ENCODE peak calls at places on chromosome 4, in five cellular contexts. Q is DND-41, T is prostate gland, V is fibroblast of mammary gland, C is transverse colon. K is an unnamed sample.

GRCh38 chr4:176883108-176883550 is 90.4 kb upstream of the VEGFC start:
- DNase-seq in Q (no peak), T (no peak), V (no peak), C (no peak), K (no peak)

GRCh38 chr4:6614701-6615230 is 25.7 kb upstream of the MRFAP1 start:
- DNase-seq in Q (no peak), T (no peak), V (no peak), C (no peak), K (no peak)

GRCh38 chr4:120921456-120922389 is 803 bp downstream of the PRDM5 start:
- DNase-seq in Q (no peak), T (peak), V (peak), C (peak), K (no peak)

GRCh38 chr4:21753084-21753760 is 195.3 kb downstream of the KCNIP4 start:
- DNase-seq in Q (no peak), T (no peak), V (no peak), C (no peak), K (no peak)

GRCh38 chr4:97367878-97368277 is 775.4 kb downstream of the STPG2 start:
- DNase-seq in Q (no peak), T (no peak), V (peak), C (no peak), K (peak)

GRCh38 chr4:182619659-182620058 is 297.5 kb downstream of the DCTD start:
- DNase-seq in Q (no peak), T (no peak), V (no peak), C (no peak), K (no peak)

GRCh38 chr4:118270492-118270891 is 82.3 kb downstream of the PRSS12 start:
- DNase-seq in Q (no peak), T (no peak), V (peak), C (no peak), K (no peak)

GRCh38 chr4:182894681-182895275 is 22.4 kb downstream of the DCTD start:
- DNase-seq in Q (no peak), T (no peak), V (no peak), C (no peak), K (no peak)

GRCh38 chr4:96602661-96603060 is 762.8 kb downstream of the PDHA2 start:
- DNase-seq in Q (no peak), T (no peak), V (no peak), C (no peak), K (no peak)

GRCh38 chr4:75555294-75556164 is at the start of gene ODAPH:
- DNase-seq in Q (no peak), T (no peak), V (peak), C (peak), K (peak)

GRCh38 chr4:17773125-17773698 is 8.2 kb downstream of the FAM184B start:
- DNase-seq in Q (no peak), T (no peak), V (no peak), C (no peak), K (no peak)

GRCh38 chr4:47839259-47839658 is 1.4 kb upstream of the CORIN start:
- DNase-seq in Q (no peak), T (no peak), V (peak), C (no peak), K (no peak)

GRCh38 chr4:103892616-103893015 is 172.8 kb upstream of the TACR3 start:
- DNase-seq in Q (no peak), T (no peak), V (peak), C (no peak), K (no peak)

GRCh38 chr4:92182006-92182735 is 121.6 kb upstream of the GRID2 start:
- DNase-seq in Q (no peak), T (no peak), V (no peak), C (no peak), K (no peak)

GRCh38 chr4:113004655-113005054 is 44.8 kb upstream of the ANK2 start:
- DNase-seq in Q (no peak), T (no peak), V (peak), C (no peak), K (no peak)

GRCh38 chr4:176448761-176449160 is 129.0 kb downstream of the SPCS3 start:
- DNase-seq in Q (no peak), T (no peak), V (no peak), C (no peak), K (no peak)

GRCh38 chr4:147799986-147800555 is 68.2 kb downstream of the ARHGAP10 start:
- DNase-seq in Q (peak), T (no peak), V (no peak), C (no peak), K (no peak)

GRCh38 chr4:7034262-7035081 is 8.7 kb upstream of the TADA2B start:
- DNase-seq in Q (no peak), T (peak), V (no peak), C (no peak), K (no peak)

GRCh38 chr4:102815981-102816380 is 11.4 kb downstream of the UBE2D3 start:
- DNase-seq in Q (no peak), T (no peak), V (peak), C (no peak), K (peak)

GRCh38 chr4:2255501-2256155 is 6.3 kb downstream of the MXD4 start:
- DNase-seq in Q (peak), T (peak), V (peak), C (peak), K (no peak)
- H3K4me3 ChIP-seq in Q (no peak), T (no peak), V (no peak), C (no peak), K (no peak)

GRCh38 chr4:108165601-108166000 is 3.1 kb downstream of the LEF1 start:
- DNase-seq in Q (peak), T (no peak), V (no peak), C (no peak), K (no peak)
- TF ChIP-seq CTCF in Q (no peak), T (no peak), V (no peak), C (no peak), K (no peak)

GRCh38 chr4:89645512-89645911 is 191.4 kb downstream of the SNCA start:
- DNase-seq in Q (no peak), T (no peak), V (no peak), C (no peak), K (no peak)

GRCh38 chr4:89640620-89641366 is 196.2 kb downstream of the SNCA start:
- DNase-seq in Q (no peak), T (no peak), V (peak), C (peak), K (no peak)

GRCh38 chr4:89639395-89639794 is 197.6 kb downstream of the SNCA start:
- DNase-seq in Q (no peak), T (no peak), V (no peak), C (no peak), K (no peak)

GRCh38 chr4:89641367-89641687 is 195.6 kb downstream of the SNCA start:
- DNase-seq in Q (no peak), T (no peak), V (no peak), C (no peak), K (no peak)
- H3K4me3 ChIP-seq in Q (no peak), T (no peak), V (no peak), C (no peak), K (peak)

GRCh38 chr4:10715135-10715534 is 30.6 kb upstream of the CLNK start:
- DNase-seq in Q (no peak), T (no peak), V (no peak), C (peak), K (no peak)

GRCh38 chr4:10721616-10722015 is 37.0 kb upstream of the CLNK start:
- DNase-seq in Q (no peak), T (no peak), V (no peak), C (no peak), K (no peak)

GRCh38 chr4:10715696-10716095 is 31.1 kb upstream of the CLNK start:
- DNase-seq in Q (no peak), T (no peak), V (peak), C (no peak), K (no peak)

DNA sequence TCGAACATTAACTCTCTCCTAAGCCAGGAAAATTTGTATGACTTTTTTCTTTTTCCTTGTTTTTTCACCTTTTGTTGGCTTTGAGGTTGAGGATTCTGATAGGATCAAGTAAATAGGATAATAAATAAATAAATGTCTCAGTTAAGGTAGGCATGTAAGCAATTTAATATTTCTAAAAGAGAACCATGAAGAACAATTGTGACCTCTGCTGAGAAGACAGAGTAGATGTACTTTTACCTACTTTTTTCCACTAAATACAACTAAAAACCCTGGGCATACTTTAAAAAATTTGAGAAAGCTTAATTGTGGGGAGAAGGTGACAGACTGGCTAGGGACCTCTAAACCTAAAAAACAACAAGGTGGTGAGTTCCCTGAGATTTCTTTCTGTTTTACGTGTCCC is 31.6 kb upstream of the CLNK start:
- DNase-seq in Q (no peak), T (no peak), V (peak), C (no peak), K (no peak)
- TF ChIP-seq CTCF in Q (no peak), T (no peak), V (no peak), C (no peak), K (no peak)

DNA sequence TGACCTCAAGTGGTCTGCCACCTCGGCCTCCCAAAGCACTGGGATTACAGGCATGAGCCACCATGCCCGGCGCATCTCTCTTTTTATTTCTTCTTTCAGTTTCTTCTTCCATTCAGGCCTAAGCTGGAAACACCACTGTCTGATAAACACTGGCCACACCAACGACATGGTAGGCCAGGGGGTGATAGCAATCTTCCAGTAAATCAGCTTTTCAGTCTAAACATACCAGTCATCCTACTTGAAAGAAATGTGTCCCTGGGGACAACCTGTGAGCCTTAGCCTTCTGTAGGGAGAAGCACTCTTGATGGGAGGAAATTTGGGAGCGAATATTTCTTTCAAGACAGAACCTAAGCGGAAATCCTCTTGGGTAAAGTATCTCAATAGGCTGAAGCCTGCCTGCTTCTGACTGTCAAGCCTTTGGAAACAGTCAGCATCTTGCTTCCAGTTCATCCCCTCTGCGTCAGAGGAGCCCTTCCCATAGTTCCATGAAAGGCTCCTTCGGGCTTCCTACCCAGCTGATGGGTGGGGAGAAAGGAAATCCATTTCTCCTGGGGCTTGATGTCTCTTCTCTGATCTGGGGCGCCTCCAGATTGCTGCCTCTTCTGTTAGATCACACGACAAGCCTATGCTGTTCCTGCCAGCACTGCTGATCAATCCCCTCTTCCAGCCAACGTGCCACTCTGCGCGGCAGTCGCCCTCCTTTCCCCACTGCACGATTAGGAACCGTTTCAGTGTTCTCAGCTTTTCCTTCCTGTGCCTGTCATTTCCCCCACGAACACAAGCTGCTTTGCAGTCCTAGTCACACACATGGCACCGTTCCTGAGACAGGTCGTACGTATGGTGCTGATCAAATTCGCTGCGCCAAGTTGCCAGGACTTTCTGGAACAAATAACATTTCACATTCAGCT is 49.5 kb upstream of the CBR4 start:
- DNase-seq in Q (no peak), T (no peak), V (peak), C (no peak), K (no peak)
- H3K4me3 ChIP-seq in Q (no peak), T (no peak), V (no peak), C (no peak), K (no peak)

DNA sequence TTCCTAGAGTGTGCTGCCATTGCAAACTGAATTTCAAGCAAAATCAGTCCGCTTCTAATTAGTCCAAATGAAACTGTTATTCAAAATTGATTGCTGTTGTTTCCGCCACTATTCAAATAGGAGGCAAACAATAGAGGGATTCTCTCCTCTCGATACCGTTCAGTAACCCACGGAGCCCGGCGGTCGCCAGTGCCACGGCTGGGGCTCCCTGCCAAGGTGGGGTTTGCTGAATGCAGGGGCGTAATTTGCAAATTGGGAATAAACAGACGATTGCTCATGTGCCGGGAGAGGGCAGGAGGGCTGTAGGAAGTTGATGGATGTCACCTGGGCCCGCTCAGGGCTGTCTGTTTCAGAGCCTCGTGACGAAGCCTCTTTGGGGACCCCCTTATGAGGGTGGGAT is 8.8 kb downstream of the ADRA2C start:
- DNase-seq in Q (no peak), T (no peak), V (no peak), C (no peak), K (no peak)
- TF ChIP-seq CTCF in Q (no peak), T (no peak), V (no peak), C (no peak), K (no peak)

DNA sequence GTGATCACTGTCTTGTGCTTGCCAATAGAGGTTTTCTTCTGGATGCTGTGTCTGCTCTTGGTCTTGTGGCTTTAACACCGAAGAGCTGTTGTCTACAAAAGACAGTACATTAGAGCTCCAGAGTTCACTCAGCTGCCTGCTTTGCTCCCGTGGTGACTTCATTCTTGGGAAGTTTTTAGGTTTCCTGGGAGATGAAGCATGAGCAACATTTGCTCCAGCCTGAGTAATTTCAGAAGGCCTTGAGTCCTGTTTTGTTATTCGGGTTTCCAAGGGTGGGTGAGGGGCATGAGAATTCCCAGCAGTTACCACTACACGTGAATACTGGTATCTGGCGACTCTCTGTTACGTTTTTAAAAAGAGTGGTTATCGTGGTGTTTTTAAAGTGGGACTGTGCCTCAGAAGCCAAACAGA is 189.2 kb downstream of the SHROOM3 start:
- DNase-seq in Q (no peak), T (no peak), V (peak), C (no peak), K (peak)
- H3K4me3 ChIP-seq in Q (no peak), T (no peak), V (no peak), C (no peak), K (peak)